ENCODE peak calls at places on chromosomes 16 and 17, in five cellular contexts. W, K, Q, L and N are unnamed samples.

GRCh38 chr17:55898195-55898594 is 147.3 kb downstream of the PCTP start:
- DNase-seq in W (no peak), K (no peak), Q (no peak), L (no peak), N (no peak)

GRCh38 chr17:60154616-60155426 is 5.0 kb downstream of the CA4 start:
- DNase-seq in W (peak), K (no peak), Q (no peak), L (no peak), N (no peak)

GRCh38 chr17:17981330-17981729 is 8.7 kb downstream of the DRC3 start:
- DNase-seq in W (no peak), K (no peak), Q (no peak), L (no peak), N (no peak)

GRCh38 chr17:57438031-57438731 is 181.9 kb downstream of the MSI2 start:
- DNase-seq in W (no peak), K (no peak), Q (no peak), L (no peak), N (no peak)

GRCh38 chr16:88062341-88062861 is 111.2 kb downstream of the BANP start:
- DNase-seq in W (no peak), K (no peak), Q (no peak), L (no peak), N (no peak)

GRCh38 chr16:49921791-49922456 is 66.0 kb upstream of the ZNF423 start:
- DNase-seq in W (peak), K (peak), Q (no peak), L (peak), N (peak)

GRCh38 chr16:49793244-49793643 is 62.7 kb downstream of the ZNF423 start:
- DNase-seq in W (no peak), K (no peak), Q (no peak), L (no peak), N (no peak)

GRCh38 chr16:1469693-1470201 is 5.1 kb downstream of the CLCN7 start:
- DNase-seq in W (no peak), K (no peak), Q (no peak), L (no peak), N (no peak)

GRCh38 chr17:7497636-7498035 is 13.5 kb downstream of the POLR2A start:
- DNase-seq in W (no peak), K (no peak), Q (no peak), L (no peak), N (no peak)

GRCh38 chr16:31050280-31051030 is 17.1 kb downstream of the STX4 start:
- DNase-seq in W (no peak), K (no peak), Q (no peak), L (no peak), N (no peak)

GRCh38 chr17:83192161-83192788 is 112.9 kb downstream of the METRNL start:
- DNase-seq in W (no peak), K (no peak), Q (no peak), L (no peak), N (no peak)

GRCh38 chr16:12262454-12263180 is 286.1 kb downstream of the SNX29 start:
- DNase-seq in W (peak), K (no peak), Q (no peak), L (no peak), N (no peak)

GRCh38 chr17:81066771-81067315 is 31.9 kb downstream of the BAIAP2 start:
- DNase-seq in W (no peak), K (no peak), Q (no peak), L (no peak), N (no peak)

GRCh38 chr17:37648555-37648954 is 5.3 kb upstream of the DDX52 start:
- DNase-seq in W (no peak), K (no peak), Q (no peak), L (peak), N (no peak)

GRCh38 chr17:37089998-37090397 is 141.2 kb downstream of the AATF start:
- DNase-seq in W (no peak), K (no peak), Q (no peak), L (no peak), N (no peak)

GRCh38 chr17:29369831-29370735 is 20.1 kb upstream of the TAOK1 start:
- DNase-seq in W (peak), K (peak), Q (no peak), L (peak), N (peak)

GRCh38 chr16:28486266-28486665 is 5.6 kb downstream of the CLN3 start:
- DNase-seq in W (no peak), K (no peak), Q (no peak), L (no peak), N (no peak)

GRCh38 chr17:79843475-79843916 is 4.3 kb upstream of the CBX4 start:
- DNase-seq in W (no peak), K (no peak), Q (no peak), L (no peak), N (no peak)

GRCh38 chr16:4376126-4376819 is 4.6 kb downstream of the VASN start:
- DNase-seq in W (no peak), K (no peak), Q (no peak), L (no peak), N (no peak)

GRCh38 chr16:79469999-79470398 is 130.5 kb downstream of the MAF start:
- DNase-seq in W (no peak), K (no peak), Q (no peak), L (no peak), N (no peak)

GRCh38 chr17:17693955-17694228 is 12.6 kb downstream of the RAI1 start:
- DNase-seq in W (no peak), K (no peak), Q (no peak), L (no peak), N (no peak)

GRCh38 chr17:27824745-27825144 is 24.4 kb upstream of the NOS2 start:
- DNase-seq in W (peak), K (no peak), Q (no peak), L (no peak), N (no peak)

GRCh38 chr17:74354123-74354522 is 7.5 kb downstream of the BTBD17 start:
- DNase-seq in W (no peak), K (peak), Q (no peak), L (no peak), N (peak)

GRCh38 chr17:9308069-9308468 is 267.6 kb downstream of the STX8 start:
- DNase-seq in W (no peak), K (no peak), Q (no peak), L (no peak), N (no peak)

GRCh38 chr16:87766485-87766797 is 655 bp upstream of the KLHDC4 start:
- DNase-seq in W (no peak), K (no peak), Q (no peak), L (no peak), N (no peak)

GRCh38 chr17:45368661-45369060 is 51.8 kb upstream of the MAP3K14 start:
- DNase-seq in W (no peak), K (no peak), Q (no peak), L (no peak), N (no peak)

GRCh38 chr17:39740357-39741111 is 2.8 kb downstream of the GRB7 start:
- DNase-seq in W (no peak), K (no peak), Q (no peak), L (peak), N (no peak)

GRCh38 chr17:13194887-13195286 is 177.1 kb upstream of the ELAC2 start:
- DNase-seq in W (no peak), K (no peak), Q (no peak), L (no peak), N (no peak)

GRCh38 chr17:29870836-29871430 is 59.1 kb downstream of the SSH2 start:
- DNase-seq in W (no peak), K (no peak), Q (no peak), L (no peak), N (no peak)

GRCh38 chr16:87822571-87822970 is 46.7 kb downstream of the SLC7A5 start:
- DNase-seq in W (no peak), K (no peak), Q (no peak), L (no peak), N (no peak)

GRCh38 chr16:11497329-11497805 is 89.4 kb downstream of the LITAF start:
- DNase-seq in W (peak), K (no peak), Q (no peak), L (peak), N (peak)

GRCh38 chr17:82483836-82484235 is 25.3 kb downstream of the NARF start:
- DNase-seq in W (no peak), K (no peak), Q (no peak), L (no peak), N (no peak)

GRCh38 chr17:20127660-20128413 is 118.7 kb downstream of the SPECC1 start:
- DNase-seq in W (no peak), K (no peak), Q (no peak), L (no peak), N (no peak)

GRCh38 chr16:8589293-8590160 is 784 bp downstream of the TMEM114 start:
- DNase-seq in W (no peak), K (no peak), Q (no peak), L (no peak), N (no peak)

GRCh38 chr17:33686171-33686570 is 393.1 kb upstream of the ASIC2 start:
- DNase-seq in W (no peak), K (no peak), Q (no peak), L (no peak), N (no peak)

GRCh38 chr16:8178271-8178670 is 412.0 kb downstream of the TMEM114 start:
- DNase-seq in W (no peak), K (no peak), Q (no peak), L (no peak), N (no peak)

GRCh38 chr16:3171855-3172593 is 16.0 kb upstream of the OR1F1 start:
- DNase-seq in W (no peak), K (peak), Q (no peak), L (no peak), N (peak)